ENCODE peak calls at places on chromosomes 3 and 15, in ten cellular contexts. One of them, this sample, is unnamed.
A peak's percentile ranks its signal among the peaks of the same experiment; 100 is the strongest.

GRCh38 chr3:31255007-31255603 is 277.6 kb upstream of the STT3B start:
- DNase-seq in NT2/D1: no peak
- DNase-seq in uterus: no peak
- DNase-seq in foreskin fibroblast: no peak
- DNase-seq in left lung: no peak
- DNase-seq in BE2C: no peak
- DNase-seq in left ventricle myocardium inferior: no peak
- DNase-seq in AG10803: no peak
- DNase-seq in cardiac fibroblast: no peak
- DNase-seq in kidney epithelial cell: no peak
- DNase-seq in this sample: no peak

GRCh38 chr3:45635475-45636256 is 41.1 kb downstream of the LIMD1 start:
- DNase-seq in NT2/D1: peak; percentile 93
- DNase-seq in uterus: no peak
- DNase-seq in foreskin fibroblast: peak; percentile 77
- DNase-seq in left lung: no peak
- DNase-seq in BE2C: no peak
- DNase-seq in left ventricle myocardium inferior: no peak
- DNase-seq in AG10803: peak; percentile 93
- DNase-seq in cardiac fibroblast: peak; percentile 93
- DNase-seq in kidney epithelial cell: peak; percentile 71
- DNase-seq in this sample: peak; percentile 29

GRCh38 chr3:36540898-36541518 is 160.7 kb downstream of the STAC start:
- DNase-seq in NT2/D1: peak; percentile 48
- DNase-seq in uterus: no peak
- DNase-seq in foreskin fibroblast: peak; percentile 75
- DNase-seq in left lung: no peak
- DNase-seq in BE2C: peak; percentile 24
- DNase-seq in left ventricle myocardium inferior: no peak
- DNase-seq in AG10803: peak; percentile 54
- DNase-seq in cardiac fibroblast: peak; percentile 69
- DNase-seq in kidney epithelial cell: no peak
- DNase-seq in this sample: peak; percentile 4

GRCh38 chr3:138845771-138846173 is 11.0 kb upstream of the PIK3CB start:
- DNase-seq in NT2/D1: peak; percentile 80
- DNase-seq in uterus: no peak
- DNase-seq in foreskin fibroblast: no peak
- DNase-seq in left lung: no peak
- DNase-seq in BE2C: no peak
- DNase-seq in left ventricle myocardium inferior: no peak
- DNase-seq in AG10803: no peak
- DNase-seq in cardiac fibroblast: no peak
- DNase-seq in kidney epithelial cell: no peak
- DNase-seq in this sample: no peak

GRCh38 chr15:89805241-89806216 is 9.1 kb downstream of the ANPEP start:
- DNase-seq in NT2/D1: no peak
- DNase-seq in uterus: no peak
- DNase-seq in foreskin fibroblast: no peak
- DNase-seq in left lung: peak; percentile 51
- DNase-seq in BE2C: no peak
- DNase-seq in left ventricle myocardium inferior: no peak
- DNase-seq in AG10803: no peak
- DNase-seq in cardiac fibroblast: no peak
- DNase-seq in kidney epithelial cell: no peak
- DNase-seq in this sample: no peak

GRCh38 chr3:114624047-114624445 is 330.2 kb downstream of the TIGIT start:
- DNase-seq in NT2/D1: no peak
- DNase-seq in uterus: peak; percentile 58
- DNase-seq in foreskin fibroblast: peak; percentile 61
- DNase-seq in left lung: no peak
- DNase-seq in BE2C: peak; percentile 9
- DNase-seq in left ventricle myocardium inferior: peak; percentile 48
- DNase-seq in AG10803: peak; percentile 69
- DNase-seq in cardiac fibroblast: peak; percentile 71
- DNase-seq in kidney epithelial cell: no peak
- DNase-seq in this sample: peak; percentile 40

GRCh38 chr3:194852836-194853508 is 167.3 kb downstream of the FAM43A start:
- DNase-seq in NT2/D1: no peak
- DNase-seq in uterus: no peak
- DNase-seq in foreskin fibroblast: no peak
- DNase-seq in left lung: no peak
- DNase-seq in BE2C: no peak
- DNase-seq in left ventricle myocardium inferior: no peak
- DNase-seq in AG10803: no peak
- DNase-seq in cardiac fibroblast: no peak
- DNase-seq in kidney epithelial cell: no peak
- DNase-seq in this sample: no peak

GRCh38 chr3:5301671-5302297 is 114.3 kb downstream of the EDEM1 start:
- DNase-seq in NT2/D1: no peak
- DNase-seq in uterus: no peak
- DNase-seq in foreskin fibroblast: no peak
- DNase-seq in left lung: no peak
- DNase-seq in BE2C: no peak
- DNase-seq in left ventricle myocardium inferior: no peak
- DNase-seq in AG10803: peak; percentile 24
- DNase-seq in cardiac fibroblast: peak; percentile 7
- DNase-seq in kidney epithelial cell: no peak
- DNase-seq in this sample: no peak

GRCh38 chr3:134373278-134373941 is 837 bp downstream of the AMOTL2 start:
- DNase-seq in NT2/D1: peak; percentile 90
- DNase-seq in uterus: peak; percentile 89
- DNase-seq in foreskin fibroblast: peak; percentile 97
- DNase-seq in left lung: peak; percentile 83
- DNase-seq in BE2C: peak; percentile 30
- DNase-seq in left ventricle myocardium inferior: peak; percentile 86
- DNase-seq in AG10803: peak; percentile 90
- DNase-seq in cardiac fibroblast: peak; percentile 96
- DNase-seq in kidney epithelial cell: peak; percentile 67
- DNase-seq in this sample: peak; percentile 93

GRCh38 chr15:41934843-41935242 is 37.5 kb downstream of the EHD4 start:
- DNase-seq in NT2/D1: no peak
- DNase-seq in uterus: no peak
- DNase-seq in foreskin fibroblast: no peak
- DNase-seq in left lung: no peak
- DNase-seq in BE2C: no peak
- DNase-seq in left ventricle myocardium inferior: no peak
- DNase-seq in AG10803: no peak
- DNase-seq in cardiac fibroblast: peak; percentile 22
- DNase-seq in kidney epithelial cell: no peak
- DNase-seq in this sample: peak; percentile 86

GRCh38 chr3:158735296-158736033 is 3.2 kb upstream of the RARRES1 start:
- DNase-seq in NT2/D1: no peak
- DNase-seq in uterus: no peak
- DNase-seq in foreskin fibroblast: no peak
- DNase-seq in left lung: no peak
- DNase-seq in BE2C: no peak
- DNase-seq in left ventricle myocardium inferior: no peak
- DNase-seq in AG10803: no peak
- DNase-seq in cardiac fibroblast: no peak
- DNase-seq in kidney epithelial cell: no peak
- DNase-seq in this sample: no peak

GRCh38 chr3:71489315-71489761 is 94.2 kb downstream of the FOXP1 start:
- DNase-seq in NT2/D1: no peak
- DNase-seq in uterus: no peak
- DNase-seq in foreskin fibroblast: no peak
- DNase-seq in left lung: no peak
- DNase-seq in BE2C: no peak
- DNase-seq in left ventricle myocardium inferior: no peak
- DNase-seq in AG10803: no peak
- DNase-seq in cardiac fibroblast: no peak
- DNase-seq in kidney epithelial cell: no peak
- DNase-seq in this sample: no peak

GRCh38 chr3:171388537-171388936 is 71.7 kb downstream of the TNIK start:
- DNase-seq in NT2/D1: no peak
- DNase-seq in uterus: no peak
- DNase-seq in foreskin fibroblast: no peak
- DNase-seq in left lung: no peak
- DNase-seq in BE2C: no peak
- DNase-seq in left ventricle myocardium inferior: no peak
- DNase-seq in AG10803: no peak
- DNase-seq in cardiac fibroblast: no peak
- DNase-seq in kidney epithelial cell: no peak
- DNase-seq in this sample: no peak

GRCh38 chr15:100733786-100734185 is 131.4 kb downstream of the ASB7 start:
- DNase-seq in NT2/D1: no peak
- DNase-seq in uterus: no peak
- DNase-seq in foreskin fibroblast: peak; percentile 79
- DNase-seq in left lung: no peak
- DNase-seq in BE2C: no peak
- DNase-seq in left ventricle myocardium inferior: no peak
- DNase-seq in AG10803: peak; percentile 62
- DNase-seq in cardiac fibroblast: peak; percentile 69
- DNase-seq in kidney epithelial cell: no peak
- DNase-seq in this sample: no peak

GRCh38 chr3:25423780-25424179 is 4.3 kb upstream of the RARB start:
- DNase-seq in NT2/D1: no peak
- DNase-seq in uterus: no peak
- DNase-seq in foreskin fibroblast: peak; percentile 60
- DNase-seq in left lung: no peak
- DNase-seq in BE2C: no peak
- DNase-seq in left ventricle myocardium inferior: no peak
- DNase-seq in AG10803: peak; percentile 62
- DNase-seq in cardiac fibroblast: peak; percentile 76
- DNase-seq in kidney epithelial cell: no peak
- DNase-seq in this sample: peak; percentile 21

GRCh38 chr3:15794842-15795562 is 2.8 kb downstream of the ANKRD28 start:
- DNase-seq in NT2/D1: no peak
- DNase-seq in uterus: no peak
- DNase-seq in foreskin fibroblast: no peak
- DNase-seq in left lung: no peak
- DNase-seq in BE2C: no peak
- DNase-seq in left ventricle myocardium inferior: no peak
- DNase-seq in AG10803: peak; percentile 40
- DNase-seq in cardiac fibroblast: peak; percentile 54
- DNase-seq in kidney epithelial cell: no peak
- DNase-seq in this sample: no peak
- H3K4me3 ChIP-seq in NT2/D1: no peak overlapping the region
- H3K4me3 ChIP-seq in uterus: peak overlapping the region; percentile 39
- H3K4me3 ChIP-seq in foreskin fibroblast: peak overlapping the region; percentile 73
- H3K4me3 ChIP-seq in left lung: peak overlapping the region; percentile 37
- H3K4me3 ChIP-seq in BE2C: no peak overlapping the region
- H3K4me3 ChIP-seq in left ventricle myocardium inferior: peak overlapping the region; percentile 55
- H3K4me3 ChIP-seq in AG10803: peak overlapping the region; percentile 79
- H3K4me3 ChIP-seq in cardiac fibroblast: peak overlapping the region; percentile 62
- H3K4me3 ChIP-seq in kidney epithelial cell: no peak overlapping the region
- H3K4me3 ChIP-seq in this sample: peak overlapping the region; percentile 52

GRCh38 chr3:103136621-103137020 is 701.8 kb downstream of the ZPLD1 start:
- DNase-seq in NT2/D1: no peak
- DNase-seq in uterus: no peak
- DNase-seq in foreskin fibroblast: no peak
- DNase-seq in left lung: no peak
- DNase-seq in BE2C: no peak
- DNase-seq in left ventricle myocardium inferior: no peak
- DNase-seq in AG10803: no peak
- DNase-seq in cardiac fibroblast: no peak
- DNase-seq in kidney epithelial cell: no peak
- DNase-seq in this sample: no peak
- H3K4me3 ChIP-seq in NT2/D1: no peak overlapping the region
- H3K4me3 ChIP-seq in uterus: no peak overlapping the region
- H3K4me3 ChIP-seq in foreskin fibroblast: no peak overlapping the region
- H3K4me3 ChIP-seq in left lung: no peak overlapping the region
- H3K4me3 ChIP-seq in BE2C: no peak overlapping the region
- H3K4me3 ChIP-seq in left ventricle myocardium inferior: no peak overlapping the region
- H3K4me3 ChIP-seq in AG10803: no peak overlapping the region
- H3K4me3 ChIP-seq in cardiac fibroblast: no peak overlapping the region
- H3K4me3 ChIP-seq in kidney epithelial cell: no peak overlapping the region
- H3K4me3 ChIP-seq in this sample: no peak overlapping the region

GRCh38 chr3:101861212-101861977 is 12.1 kb downstream of the NFKBIZ start:
- DNase-seq in NT2/D1: no peak
- DNase-seq in uterus: no peak
- DNase-seq in foreskin fibroblast: no peak
- DNase-seq in left lung: no peak
- DNase-seq in BE2C: no peak
- DNase-seq in left ventricle myocardium inferior: no peak
- DNase-seq in AG10803: no peak
- DNase-seq in cardiac fibroblast: peak; percentile 36
- DNase-seq in kidney epithelial cell: no peak
- DNase-seq in this sample: no peak
- H3K4me3 ChIP-seq in NT2/D1: no peak overlapping the region
- H3K4me3 ChIP-seq in uterus: no peak overlapping the region
- H3K4me3 ChIP-seq in foreskin fibroblast: no peak overlapping the region
- H3K4me3 ChIP-seq in left lung: no peak overlapping the region
- H3K4me3 ChIP-seq in BE2C: no peak overlapping the region
- H3K4me3 ChIP-seq in left ventricle myocardium inferior: no peak overlapping the region
- H3K4me3 ChIP-seq in AG10803: no peak overlapping the region
- H3K4me3 ChIP-seq in cardiac fibroblast: no peak overlapping the region
- H3K4me3 ChIP-seq in kidney epithelial cell: no peak overlapping the region
- H3K4me3 ChIP-seq in this sample: no peak overlapping the region

GRCh38 chr3:8458711-8459110 is 42.9 kb upstream of the LMCD1 start:
- DNase-seq in NT2/D1: no peak
- DNase-seq in uterus: no peak
- DNase-seq in foreskin fibroblast: peak; percentile 89
- DNase-seq in left lung: no peak
- DNase-seq in BE2C: no peak
- DNase-seq in left ventricle myocardium inferior: no peak
- DNase-seq in AG10803: peak; percentile 100
- DNase-seq in cardiac fibroblast: peak; percentile 95
- DNase-seq in kidney epithelial cell: no peak
- DNase-seq in this sample: peak; percentile 53

GRCh38 chr3:8460050-8460708 is 41.4 kb upstream of the LMCD1 start:
- DNase-seq in NT2/D1: no peak
- DNase-seq in uterus: no peak
- DNase-seq in foreskin fibroblast: no peak
- DNase-seq in left lung: no peak
- DNase-seq in BE2C: no peak
- DNase-seq in left ventricle myocardium inferior: no peak
- DNase-seq in AG10803: no peak
- DNase-seq in cardiac fibroblast: no peak
- DNase-seq in kidney epithelial cell: no peak
- DNase-seq in this sample: no peak

GRCh38 chr3:8456118-8456811 is 45.4 kb upstream of the LMCD1 start:
- DNase-seq in NT2/D1: no peak
- DNase-seq in uterus: no peak
- DNase-seq in foreskin fibroblast: no peak
- DNase-seq in left lung: no peak
- DNase-seq in BE2C: no peak
- DNase-seq in left ventricle myocardium inferior: no peak
- DNase-seq in AG10803: no peak
- DNase-seq in cardiac fibroblast: peak; percentile 29
- DNase-seq in kidney epithelial cell: no peak
- DNase-seq in this sample: no peak

GRCh38 chr3:8457039-8457438 is 44.6 kb upstream of the LMCD1 start:
- DNase-seq in NT2/D1: no peak
- DNase-seq in uterus: no peak
- DNase-seq in foreskin fibroblast: peak; percentile 20
- DNase-seq in left lung: no peak
- DNase-seq in BE2C: no peak
- DNase-seq in left ventricle myocardium inferior: no peak
- DNase-seq in AG10803: peak; percentile 81
- DNase-seq in cardiac fibroblast: peak; percentile 72
- DNase-seq in kidney epithelial cell: no peak
- DNase-seq in this sample: no peak

GRCh38 chr3:8458235-8458634 is 43.4 kb upstream of the LMCD1 start:
- DNase-seq in NT2/D1: no peak
- DNase-seq in uterus: no peak
- DNase-seq in foreskin fibroblast: peak; percentile 62
- DNase-seq in left lung: no peak
- DNase-seq in BE2C: no peak
- DNase-seq in left ventricle myocardium inferior: no peak
- DNase-seq in AG10803: peak; percentile 98
- DNase-seq in cardiac fibroblast: peak; percentile 68
- DNase-seq in kidney epithelial cell: no peak
- DNase-seq in this sample: no peak
- H3K4me3 ChIP-seq in NT2/D1: no peak overlapping the region
- H3K4me3 ChIP-seq in uterus: no peak overlapping the region
- H3K4me3 ChIP-seq in foreskin fibroblast: no peak overlapping the region
- H3K4me3 ChIP-seq in left lung: no peak overlapping the region
- H3K4me3 ChIP-seq in BE2C: no peak overlapping the region
- H3K4me3 ChIP-seq in left ventricle myocardium inferior: no peak overlapping the region
- H3K4me3 ChIP-seq in AG10803: no peak overlapping the region
- H3K4me3 ChIP-seq in cardiac fibroblast: no peak overlapping the region
- H3K4me3 ChIP-seq in kidney epithelial cell: no peak overlapping the region
- H3K4me3 ChIP-seq in this sample: no peak overlapping the region

This sample was measured in MG63.